ENCODE peak calls at places on chromosomes 13 and 19, in five cellular contexts. One of them, this sample, is unnamed.

GRCh38 chr19:4867534-4868285 is at the start of gene PLIN3:
- DNase-seq in fibroblast of pulmonary artery: peak
- DNase-seq in foreskin fibroblast: peak
- DNase-seq in amniotic stem cell: peak
- DNase-seq in stimulated activated naive B cell treated with anti-CD40 and anti-IgM and Interleukin-4, amounts not matched to agents 10 μg/mL and 1 μg/mL and 100 μg/mL, for 72 hours: peak
- DNase-seq in this sample: peak

GRCh38 chr13:97627566-97627965 is 193.6 kb downstream of the RAP2A start:
- DNase-seq in fibroblast of pulmonary artery: peak
- DNase-seq in foreskin fibroblast: peak
- DNase-seq in amniotic stem cell: peak
- DNase-seq in stimulated activated naive B cell treated with anti-CD40 and anti-IgM and Interleukin-4, amounts not matched to agents 10 μg/mL and 1 μg/mL and 100 μg/mL, for 72 hours: no peak
- DNase-seq in this sample: peak

GRCh38 chr13:45198041-45198440 is 2.8 kb downstream of the KCTD4 start:
- DNase-seq in fibroblast of pulmonary artery: no peak
- DNase-seq in foreskin fibroblast: no peak
- DNase-seq in amniotic stem cell: no peak
- DNase-seq in stimulated activated naive B cell treated with anti-CD40 and anti-IgM and Interleukin-4, amounts not matched to agents 10 μg/mL and 1 μg/mL and 100 μg/mL, for 72 hours: no peak
- DNase-seq in this sample: no peak

GRCh38 chr13:92661406-92661805 is 565.2 kb upstream of the GPC6 start:
- DNase-seq in fibroblast of pulmonary artery: no peak
- DNase-seq in foreskin fibroblast: no peak
- DNase-seq in amniotic stem cell: no peak
- DNase-seq in stimulated activated naive B cell treated with anti-CD40 and anti-IgM and Interleukin-4, amounts not matched to agents 10 μg/mL and 1 μg/mL and 100 μg/mL, for 72 hours: no peak
- DNase-seq in this sample: no peak

GRCh38 chr19:10756371-10756770 is 38.5 kb downstream of the DNM2 start:
- DNase-seq in fibroblast of pulmonary artery: no peak
- DNase-seq in foreskin fibroblast: no peak
- DNase-seq in amniotic stem cell: no peak
- DNase-seq in stimulated activated naive B cell treated with anti-CD40 and anti-IgM and Interleukin-4, amounts not matched to agents 10 μg/mL and 1 μg/mL and 100 μg/mL, for 72 hours: no peak
- DNase-seq in this sample: no peak

GRCh38 chr19:36152061-36152885 is at the start of gene COX7A1:
- DNase-seq in fibroblast of pulmonary artery: peak
- DNase-seq in foreskin fibroblast: peak
- DNase-seq in amniotic stem cell: no peak
- DNase-seq in stimulated activated naive B cell treated with anti-CD40 and anti-IgM and Interleukin-4, amounts not matched to agents 10 μg/mL and 1 μg/mL and 100 μg/mL, for 72 hours: no peak
- DNase-seq in this sample: no peak

GRCh38 chr19:18861917-18862316 is 30.2 kb downstream of the UPF1 start:
- DNase-seq in fibroblast of pulmonary artery: no peak
- DNase-seq in foreskin fibroblast: no peak
- DNase-seq in amniotic stem cell: no peak
- DNase-seq in stimulated activated naive B cell treated with anti-CD40 and anti-IgM and Interleukin-4, amounts not matched to agents 10 μg/mL and 1 μg/mL and 100 μg/mL, for 72 hours: no peak
- DNase-seq in this sample: no peak

GRCh38 chr19:19642506-19643157 is 825 bp downstream of the GMIP start:
- DNase-seq in fibroblast of pulmonary artery: no peak
- DNase-seq in foreskin fibroblast: peak
- DNase-seq in amniotic stem cell: no peak
- DNase-seq in stimulated activated naive B cell treated with anti-CD40 and anti-IgM and Interleukin-4, amounts not matched to agents 10 μg/mL and 1 μg/mL and 100 μg/mL, for 72 hours: peak
- DNase-seq in this sample: no peak

GRCh38 chr19:16927883-16928282 is 39.1 kb downstream of the F2RL3 start:
- DNase-seq in fibroblast of pulmonary artery: no peak
- DNase-seq in foreskin fibroblast: no peak
- DNase-seq in amniotic stem cell: no peak
- DNase-seq in stimulated activated naive B cell treated with anti-CD40 and anti-IgM and Interleukin-4, amounts not matched to agents 10 μg/mL and 1 μg/mL and 100 μg/mL, for 72 hours: no peak
- DNase-seq in this sample: no peak

GRCh38 chr19:11942843-11943108 is 17.9 kb downstream of the ZNF700 start:
- DNase-seq in fibroblast of pulmonary artery: no peak
- DNase-seq in foreskin fibroblast: no peak
- DNase-seq in amniotic stem cell: no peak
- DNase-seq in stimulated activated naive B cell treated with anti-CD40 and anti-IgM and Interleukin-4, amounts not matched to agents 10 μg/mL and 1 μg/mL and 100 μg/mL, for 72 hours: no peak
- DNase-seq in this sample: no peak

GRCh38 chr13:23871616-23872220 is 17.5 kb downstream of the MIPEP start:
- DNase-seq in fibroblast of pulmonary artery: peak
- DNase-seq in foreskin fibroblast: peak
- DNase-seq in amniotic stem cell: no peak
- DNase-seq in stimulated activated naive B cell treated with anti-CD40 and anti-IgM and Interleukin-4, amounts not matched to agents 10 μg/mL and 1 μg/mL and 100 μg/mL, for 72 hours: no peak
- DNase-seq in this sample: no peak

GRCh38 chr19:19444694-19445155 is 39.2 kb downstream of the GATAD2A start:
- DNase-seq in fibroblast of pulmonary artery: peak
- DNase-seq in foreskin fibroblast: peak
- DNase-seq in amniotic stem cell: no peak
- DNase-seq in stimulated activated naive B cell treated with anti-CD40 and anti-IgM and Interleukin-4, amounts not matched to agents 10 μg/mL and 1 μg/mL and 100 μg/mL, for 72 hours: no peak
- DNase-seq in this sample: no peak

This sample was measured in BJ.